ENCODE peak calls at places on chromosomes 5 and 9, in ten cellular contexts. N is HFFc6, M is neural crest cell, X is mesothelial cell of epicardium, Z is prostate gland, W is type B pancreatic cell, H is fibroblast of villous mesenchyme, G is body of pancreas, D is PC-3, B is nephron progenitor cell. A is an unnamed sample.

GRCh38 chr5:37283214-37283820 is 34.1 kb upstream of the CPLANE1 start:
- DNase-seq in H (no peak), D (no peak), N (no peak), G (no peak), M (no peak), Z (no peak), B (no peak), X (no peak), W (no peak), A (no peak)

GRCh38 chr9:34197280-34197679 is 18.4 kb downstream of the UBAP1 start:
- DNase-seq in N (no peak), D (no peak), H (no peak), G (no peak), B (no peak), M (no peak), W (no peak), X (no peak), Z (no peak), A (no peak)

GRCh38 chr5:151811593-151812321 is 40.0 kb downstream of the G3BP1 start:
- DNase-seq in H (peak), X (no peak), Z (no peak), W (no peak), B (no peak), D (no peak), M (no peak), N (peak), G (no peak), A (no peak)

GRCh38 chr5:79023323-79023722 is 38.2 kb upstream of the ARSB start:
- DNase-seq in H (no peak), M (no peak), G (no peak), D (no peak), X (no peak), B (no peak), W (no peak), Z (no peak), N (no peak), A (no peak)

GRCh38 chr5:157390179-157390923 is 69.7 kb upstream of the NIPAL4 start:
- DNase-seq in H (peak), W (no peak), M (no peak), D (peak), N (peak), B (no peak), X (no peak), Z (peak), G (no peak), A (peak)

GRCh38 chr9:76530458-76531100 is 71.6 kb downstream of the GCNT1 start:
- DNase-seq in B (no peak), W (no peak), Z (no peak), G (no peak), M (no peak), H (no peak), D (no peak), X (no peak), N (peak), A (no peak)

GRCh38 chr5:14946813-14947640 is 75.4 kb upstream of the ANKH start:
- DNase-seq in B (no peak), N (no peak), X (no peak), G (peak), W (no peak), H (no peak), M (no peak), Z (peak), D (peak), A (peak)

GRCh38 chr9:105911104-105911911 is 217.0 kb downstream of the TMEM38B start:
- DNase-seq in M (no peak), G (no peak), W (no peak), H (no peak), B (no peak), Z (no peak), X (no peak), N (no peak), D (peak), A (no peak)

GRCh38 chr5:14218480-14218879 is 75.3 kb downstream of the TRIO start:
- DNase-seq in H (no peak), D (no peak), X (no peak), W (no peak), Z (no peak), N (no peak), M (no peak), B (no peak), G (no peak), A (no peak)

GRCh38 chr5:78549043-78549442 is 99.5 kb downstream of the LHFPL2 start:
- DNase-seq in G (no peak), H (peak), M (no peak), X (no peak), W (no peak), B (no peak), D (no peak), Z (no peak), N (no peak), A (no peak)

GRCh38 chr5:10655686-10656075 is 91.8 kb downstream of the ANKRD33B start:
- DNase-seq in Z (no peak), G (no peak), B (no peak), W (no peak), N (no peak), D (no peak), X (no peak), H (no peak), M (no peak), A (no peak)

GRCh38 chr9:72872718-72873117 is 80.1 kb downstream of the ALDH1A1 start:
- DNase-seq in N (no peak), Z (no peak), X (no peak), B (no peak), D (no peak), G (no peak), M (no peak), H (no peak), W (no peak), A (no peak)

GRCh38 chr5:153122416-153122815 is 368.1 kb upstream of the GRIA1 start:
- DNase-seq in H (no peak), D (no peak), B (no peak), Z (no peak), M (no peak), X (no peak), G (no peak), W (no peak), N (no peak), A (no peak)

GRCh38 chr9:14321517-14322125 is 7.7 kb upstream of the NFIB start:
- DNase-seq in H (no peak), X (no peak), G (no peak), N (no peak), Z (no peak), M (no peak), D (no peak), B (no peak), W (no peak), A (no peak)

GRCh38 chr5:72848474-72849428 is 32.3 kb downstream of the TNPO1 start:
- DNase-seq in N (no peak), M (peak), W (peak), X (peak), H (peak), D (peak), Z (peak), G (peak), B (peak), A (peak)

GRCh38 chr5:14008819-14009311 is 64.4 kb upstream of the DNAH5 start:
- DNase-seq in X (no peak), G (peak), H (peak), M (no peak), D (peak), B (no peak), N (no peak), W (no peak), Z (peak), A (peak)

GRCh38 chr5:77744116-77744515 is 32.0 kb downstream of the TBCA start:
- DNase-seq in H (no peak), B (no peak), W (no peak), M (no peak), G (no peak), N (no peak), X (no peak), Z (no peak), D (no peak), A (no peak)

GRCh38 chr9:25716220-25716872 is 38.1 kb upstream of the TUSC1 start:
- DNase-seq in H (peak), X (no peak), Z (peak), D (peak), B (peak), G (peak), N (peak), M (peak), W (no peak), A (peak)

GRCh38 chr5:122473138-122473843 is 161.3 kb downstream of the SNCAIP start:
- DNase-seq in H (no peak), Z (no peak), M (no peak), X (no peak), B (no peak), D (no peak), W (no peak), N (no peak), G (no peak), A (no peak)

GRCh38 chr9:112846528-112847488 is 43.9 kb downstream of the SLC46A2 start:
- DNase-seq in Z (no peak), H (peak), G (no peak), D (no peak), X (no peak), N (no peak), M (no peak), W (no peak), B (no peak), A (no peak)

GRCh38 chr9:96071245-96072124 is 196.0 kb downstream of the ERCC6L2 start:
- DNase-seq in Z (no peak), D (peak), H (peak), N (peak), B (no peak), W (no peak), M (peak), G (peak), X (no peak), A (peak)

GRCh38 chr5:152622628-152623027 is 217.5 kb upstream of the NMUR2 start:
- DNase-seq in G (no peak), M (no peak), N (no peak), D (no peak), Z (no peak), H (no peak), B (peak), W (no peak), X (no peak), A (no peak)

GRCh38 chr5:67588389-67588788 is 391.8 kb upstream of the CD180 start:
- DNase-seq in B (no peak), G (no peak), W (no peak), D (no peak), H (no peak), Z (no peak), N (no peak), X (no peak), M (no peak), A (no peak)

GRCh38 chr5:40124367-40124766 is 555.3 kb upstream of the PTGER4 start:
- DNase-seq in Z (no peak), N (no peak), D (peak), M (no peak), G (no peak), W (no peak), B (no peak), H (no peak), X (no peak), A (no peak)

GRCh38 chr9:93184439-93185221 is 691 bp downstream of the WNK2 start:
- DNase-seq in Z (no peak), D (peak), W (no peak), G (peak), N (no peak), H (no peak), B (peak), X (no peak), M (no peak), A (peak)

GRCh38 chr5:167785896-167786295 is 505.5 kb upstream of the WWC1 start:
- DNase-seq in B (no peak), X (no peak), N (no peak), G (no peak), W (no peak), M (no peak), Z (no peak), H (no peak), D (no peak), A (no peak)

GRCh38 chr5:73229271-73229670 is 56.3 kb downstream of the TMEM174 start:
- DNase-seq in H (peak), G (no peak), X (no peak), N (peak), M (no peak), B (no peak), Z (no peak), D (peak), W (no peak), A (peak)

GRCh38 chr5:77301447-77301878 is 91.0 kb downstream of the PDE8B start:
- DNase-seq in X (no peak), Z (no peak), H (peak), W (no peak), G (no peak), M (no peak), B (no peak), D (peak), N (peak), A (no peak)

GRCh38 chr5:62594364-62594984 is 15.9 kb downstream of the LRRC70 start:
- DNase-seq in M (no peak), B (no peak), D (no peak), H (no peak), G (no peak), X (no peak), Z (no peak), N (no peak), W (no peak), A (no peak)

GRCh38 chr5:39578887-39579497 is 154.2 kb upstream of the DAB2 start:
- DNase-seq in G (no peak), X (no peak), W (no peak), D (peak), Z (no peak), B (no peak), N (no peak), H (peak), M (no peak), A (no peak)

GRCh38 chr9:17802249-17802857 is 223.5 kb downstream of the SH3GL2 start:
- DNase-seq in Z (no peak), X (no peak), M (no peak), B (no peak), H (peak), D (peak), G (no peak), N (peak), W (no peak), A (no peak)

GRCh38 chr9:23322392-23322791 is 503.6 kb downstream of the ELAVL2 start:
- DNase-seq in H (no peak), D (peak), W (no peak), B (no peak), N (no peak), X (no peak), G (no peak), M (no peak), Z (no peak), A (peak)
- TF ChIP-seq CTCF in H (no peak), D (peak), W (peak), B (peak), N (peak), X (peak), G (no peak), M (peak), Z (no peak), A (no peak)

GRCh38 chr5:97142521-97143254 is at the start of gene LIX1:
- DNase-seq in D (peak), B (peak), M (peak), W (no peak), Z (peak), H (peak), X (no peak), G (peak), N (peak), A (peak)
- TF ChIP-seq CTCF in D (peak), B (peak), M (peak), W (peak), Z (no peak), H (peak), X (peak), G (peak), N (peak), A (peak)

GRCh38 chr5:147509041-147509709 is 693 bp downstream of the DPYSL3 start:
- DNase-seq in Z (no peak), X (peak), G (no peak), H (peak), M (peak), B (peak), D (peak), N (no peak), W (peak), A (peak)

GRCh38 chr5:147508711-147509040 is 1.2 kb downstream of the DPYSL3 start:
- DNase-seq in W (no peak), G (no peak), X (no peak), D (no peak), N (no peak), H (peak), Z (no peak), B (no peak), M (no peak), A (no peak)

GRCh38 chr5:147510885-147511284 is 1.0 kb upstream of the DPYSL3 start:
- DNase-seq in B (no peak), D (no peak), X (no peak), Z (peak), N (no peak), G (no peak), H (no peak), W (no peak), M (no peak), A (peak)

GRCh38 chr5:147507480-147508126 is 2.3 kb downstream of the DPYSL3 start:
- DNase-seq in X (no peak), G (no peak), B (no peak), N (peak), Z (no peak), D (peak), W (no peak), M (no peak), H (peak), A (no peak)

GRCh38 chr5:147509710-147510651 is at the start of gene DPYSL3:
- DNase-seq in B (peak), W (peak), Z (peak), G (peak), D (peak), X (peak), M (peak), H (peak), N (peak), A (peak)
- TF ChIP-seq CTCF in B (no peak), W (peak), Z (no peak), G (no peak), D (peak), X (no peak), M (peak), H (peak), N (peak), A (peak)

GRCh38 chr9:121798941-121799340 is 147.5 kb downstream of the DAB2IP start:
- DNase-seq in W (no peak), G (no peak), Z (no peak), N (no peak), X (no peak), B (no peak), D (no peak), M (no peak), H (no peak), A (no peak)
- TF ChIP-seq CTCF in W (no peak), G (no peak), Z (no peak), N (no peak), X (no peak), B (no peak), D (no peak), M (no peak), H (no peak), A (no peak)

GRCh38 chr9:16575142-16575877 is 295.2 kb downstream of the BNC2 start:
- DNase-seq in W (no peak), Z (no peak), G (no peak), H (peak), X (no peak), D (peak), M (no peak), B (no peak), N (no peak), A (no peak)
- TF ChIP-seq CTCF in W (no peak), Z (no peak), G (no peak), H (no peak), X (no peak), D (peak), M (no peak), B (no peak), N (peak), A (no peak)

A was measured in Calu3.